ENCODE peak calls at places on chromosomes 5 and 9, in seven cellular contexts. J, Y, R, L, K, V and W are unnamed samples.
A peak's percentile ranks its signal among the peaks of the same experiment; 100 is the strongest.

GRCh38 chr5:169281625-169282024 is 19.3 kb downstream of the SLIT3 start:
- DNase-seq in V (no peak), L (no peak), Y (no peak), K (no peak), R (no peak), J (no peak), W (no peak)

GRCh38 chr9:89701221-89701798 is 96.5 kb downstream of the GADD45G start:
- DNase-seq in V (peak; percentile 42), J (peak; percentile 20), R (no peak), Y (no peak), L (no peak), K (no peak), W (no peak)

GRCh38 chr5:150636391-150637244 is 3.8 kb upstream of the SYNPO start:
- DNase-seq in L (no peak), R (peak; percentile 70), Y (no peak), K (peak; percentile 79), J (peak; percentile 76), V (no peak), W (no peak)

GRCh38 chr9:125613156-125613555 is 93.9 kb downstream of the MAPKAP1 start:
- DNase-seq in J (no peak), Y (no peak), L (no peak), V (no peak), K (peak; percentile 88), R (no peak), W (no peak)

GRCh38 chr5:150623152-150623877 is 17.1 kb upstream of the SYNPO start:
- DNase-seq in R (no peak), Y (no peak), L (no peak), K (no peak), V (no peak), J (no peak), W (no peak)

GRCh38 chr9:137195525-137196220 is 4.9 kb downstream of the TPRN start:
- DNase-seq in J (no peak), K (no peak), Y (no peak), L (peak; percentile 30), R (no peak), V (no peak), W (no peak)

GRCh38 chr5:130710596-130710995 is 454.5 kb downstream of the HINT1 start:
- DNase-seq in K (peak; percentile 8), Y (peak; percentile 63), R (peak; percentile 54), L (no peak), J (no peak), V (no peak), W (no peak)

GRCh38 chr5:60522299-60522915 is 177.6 kb downstream of the DEPDC1B start:
- DNase-seq in J (no peak), V (no peak), Y (no peak), R (peak; percentile 82), K (peak; percentile 48), L (no peak), W (no peak)

GRCh38 chr9:101453776-101454570 is 18.4 kb upstream of the ALDOB start:
- DNase-seq in J (no peak), R (peak; percentile 47), V (no peak), L (no peak), K (no peak), Y (no peak), W (no peak)